ENCODE peak calls at places on chromosomes 12 and 14, in four cellular contexts. B is esophagus squamous epithelium, M is hepatocyte, S is stomach. O is an unnamed sample.

GRCh38 chr12:108955225-108955835 is 65.5 kb downstream of the SVOP start:
- DNase-seq in B (no peak), M (peak; percentile 26), S (no peak), O (peak; percentile 86)

GRCh38 chr12:52796839-52797528 is 1.1 kb upstream of the KRT3 start:
- DNase-seq in B (no peak), M (no peak), S (no peak), O (no peak)

GRCh38 chr12:72366255-72366654 is 94.1 kb downstream of the TRHDE start:
- DNase-seq in B (no peak), M (no peak), S (no peak), O (no peak)

GRCh38 chr14:90275820-90276219 is 19.5 kb downstream of the PSMC1 start:
- DNase-seq in B (no peak), M (no peak), S (no peak), O (no peak)

GRCh38 chr14:100535287-100536131 is 51.7 kb downstream of the BEGAIN start:
- DNase-seq in B (no peak), M (no peak), S (no peak), O (no peak)

GRCh38 chr12:55847033-55847432 is 4.3 kb upstream of the MMP19 start:
- DNase-seq in B (no peak), M (no peak), S (no peak), O (no peak)

GRCh38 chr14:33629721-33630287 is 321.1 kb downstream of the EGLN3 start:
- DNase-seq in B (no peak), M (no peak), S (no peak), O (no peak)

GRCh38 chr12:21800011-21800410 is 25.5 kb upstream of the KCNJ8 start:
- DNase-seq in B (no peak), M (peak; percentile 37), S (no peak), O (no peak)

GRCh38 chr12:51821423-51822260 is 26.9 kb downstream of the FIGNL2 start:
- DNase-seq in B (no peak), M (no peak), S (no peak), O (no peak)

GRCh38 chr12:123026094-123026853 is 45.8 kb downstream of the ARL6IP4 start:
- DNase-seq in B (no peak), M (no peak), S (no peak), O (no peak)

GRCh38 chr14:61178226-61179060 is 102.7 kb downstream of the TMEM30B start:
- DNase-seq in B (no peak), M (peak; percentile 29), S (no peak), O (no peak)

GRCh38 chr12:1781770-1782169 is 38.6 kb upstream of the LRTM2 start:
- DNase-seq in B (no peak), M (no peak), S (no peak), O (no peak)

GRCh38 chr12:53938276-53939140 is at the start of gene HOXC13:
- DNase-seq in B (no peak), M (peak; percentile 88), S (no peak), O (peak; percentile 97)

GRCh38 chr12:50614167-50614762 is 109.5 kb downstream of the DIP2B start:
- DNase-seq in B (no peak), M (no peak), S (no peak), O (no peak)

GRCh38 chr12:52042706-52043385 is 8.4 kb upstream of the NR4A1 start:
- DNase-seq in B (no peak), M (no peak), S (no peak), O (no peak)

GRCh38 chr14:33709286-33709685 is 241.6 kb downstream of the EGLN3 start:
- DNase-seq in B (no peak), M (no peak), S (no peak), O (no peak)

GRCh38 chr12:113439606-113440030 is 17.4 kb downstream of the SDSL start:
- DNase-seq in B (no peak), M (peak; percentile 76), S (peak; percentile 39), O (peak; percentile 78)

GRCh38 chr14:89276424-89276975 is 140.5 kb downstream of the FOXN3 start:
- DNase-seq in B (no peak), M (no peak), S (no peak), O (no peak)

GRCh38 chr14:65077318-65077717 is 25.0 kb downstream of the MAX start:
- DNase-seq in B (no peak), M (no peak), S (no peak), O (no peak)

GRCh38 chr14:31323419-31323818 is 96.9 kb downstream of the HEATR5A start:
- DNase-seq in B (no peak), M (no peak), S (no peak), O (no peak)

GRCh38 chr12:132593071-132593470 is 17.3 kb downstream of the LRCOL1 start:
- DNase-seq in B (no peak), M (no peak), S (no peak), O (no peak)

GRCh38 chr14:106039400-106039799 is 513.0 kb downstream of the TMEM121 start:
- DNase-seq in B (no peak), M (no peak), S (no peak), O (peak; percentile 52)

GRCh38 chr14:92659765-92660561 is 88.5 kb downstream of the LGMN start:
- DNase-seq in B (no peak), M (no peak), S (no peak), O (no peak)

GRCh38 chr12:122202017-122202416 is 1.5 kb upstream of the B3GNT4 start:
- DNase-seq in B (no peak), M (no peak), S (no peak), O (no peak)

GRCh38 chr12:113670742-113671141 is 199.1 kb upstream of the LHX5 start:
- DNase-seq in B (no peak), M (no peak), S (no peak), O (no peak)

GRCh38 chr14:81330619-81331122 is 69.5 kb downstream of the STON2 start:
- DNase-seq in B (no peak), M (no peak), S (no peak), O (no peak)

GRCh38 chr12:41108032-41108431 is 80.1 kb upstream of the PDZRN4 start:
- DNase-seq in B (no peak), M (peak; percentile 7), S (no peak), O (no peak)

GRCh38 chr12:1281683-1282366 is 290.8 kb downstream of the ERC1 start:
- DNase-seq in B (no peak), M (no peak), S (no peak), O (no peak)

GRCh38 chr12:126617312-126617711 is 1552.1 kb downstream of the AACS start:
- DNase-seq in B (no peak), M (no peak), S (no peak), O (peak; percentile 10)

GRCh38 chr12:79223761-79224160 is 359.2 kb downstream of the SYT1 start:
- DNase-seq in B (no peak), M (no peak), S (no peak), O (no peak)
- H3K9me3 ChIP-seq in B (peaks cover 13% of the 10 kb centered on the region), M (peaks cover 7% of the 10 kb centered on the region), S (peaks cover 30% of the 10 kb centered on the region), O (no peaks in the 10 kb centered on the region)

DNA sequence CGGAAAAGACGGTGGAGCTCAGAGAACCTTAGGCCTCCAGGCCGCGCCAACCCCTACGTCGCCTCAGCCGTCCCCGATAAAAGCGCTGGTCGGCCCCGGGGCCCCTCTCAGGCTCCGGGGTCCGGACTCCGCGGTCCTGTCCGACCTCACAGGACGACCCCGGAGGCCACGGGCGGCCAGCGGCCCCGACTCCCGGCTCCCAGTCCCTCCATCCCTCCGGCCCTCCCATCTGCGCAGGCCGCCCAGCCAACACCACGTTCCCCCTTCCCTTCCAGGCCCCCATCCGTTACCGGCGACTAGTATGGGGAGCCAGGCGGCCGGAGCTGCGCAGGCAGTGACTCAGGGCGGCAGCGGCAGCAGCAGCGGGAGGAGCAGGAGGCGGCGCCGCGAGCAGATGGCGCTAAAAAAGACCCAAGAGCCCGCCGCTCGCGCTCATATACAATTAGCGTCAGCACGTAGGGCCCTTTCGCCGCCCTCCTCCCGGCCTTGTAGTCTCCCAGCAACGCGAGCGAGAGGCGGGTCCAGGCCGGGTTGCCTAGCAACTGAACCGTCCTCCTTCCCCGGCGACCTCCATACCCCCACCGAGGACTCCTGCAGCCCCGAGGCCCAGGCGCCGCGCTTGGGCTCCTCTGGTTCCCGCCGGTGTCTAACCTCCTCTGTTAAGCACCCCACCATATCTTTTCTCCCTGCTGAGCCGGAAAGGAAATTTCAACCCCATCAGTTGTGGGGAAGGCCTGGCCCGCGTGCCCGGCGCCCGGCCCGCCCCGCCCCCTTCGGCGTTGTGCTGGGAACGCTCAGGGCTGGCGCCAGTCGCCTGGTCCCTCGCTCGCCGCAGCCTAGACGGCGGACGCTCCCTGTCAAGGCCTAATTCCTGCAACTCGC is at the start of gene NAP1L1:
- DNase-seq in B (peak; percentile 92), M (peak; percentile 98), S (peak; percentile 97), O (peak; percentile 99)
- H3K4me3 ChIP-seq in B (peak within 1 kb of the TSS; percentile 92), M (peak within 1 kb of the TSS; percentile 71), S (peak within 1 kb of the TSS; percentile 92), O (peak within 1 kb of the TSS; percentile 61)

GRCh38 chr14:68783408-68784297 is 9.2 kb downstream of the ZFP36L1 start:
- DNase-seq in B (no peak), M (peak; percentile 70), S (peak; percentile 71), O (no peak)
- H3K4me1 ChIP-seq in B (peaks cover 94% of the 10 kb centered on the region), M (peaks cover 65% of the 10 kb centered on the region), S (peaks cover 92% of the 10 kb centered on the region), O (no peaks in the 10 kb centered on the region)

DNA sequence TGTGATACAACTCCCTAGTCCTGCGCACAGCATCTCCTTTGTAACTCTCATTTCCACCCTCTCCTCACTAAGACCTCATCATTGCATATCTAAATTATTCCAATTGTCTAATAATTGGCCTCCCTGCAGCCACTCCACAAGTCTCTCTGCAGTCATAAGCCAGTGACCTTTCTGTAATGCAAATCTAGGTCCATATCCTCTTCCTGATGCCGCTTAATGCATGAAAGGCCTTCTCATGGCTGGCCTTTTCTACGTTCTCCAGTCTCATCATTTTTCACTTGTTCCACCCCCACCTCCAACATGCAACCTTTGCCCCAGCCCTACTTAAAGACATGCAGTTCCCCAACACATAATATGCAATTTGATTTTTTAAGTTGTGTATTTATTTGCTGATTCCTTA is 96.0 kb downstream of the RPAP3 start:
- DNase-seq in B (no peak), M (no peak), S (no peak), O (no peak)
- H3K9me3 ChIP-seq in B (peaks cover 32% of the 10 kb centered on the region), M (peaks cover 9% of the 10 kb centered on the region), S (peaks cover 27% of the 10 kb centered on the region), O (no peaks in the 10 kb centered on the region)

GRCh38 chr12:49543221-49543913 is 4.5 kb downstream of the KCNH3 start:
- DNase-seq in B (no peak), M (no peak), S (no peak), O (no peak)

GRCh38 chr12:49545815-49546214 is 7.0 kb downstream of the KCNH3 start:
- DNase-seq in B (no peak), M (no peak), S (no peak), O (no peak)

GRCh38 chr12:49541911-49542505 is 3.2 kb downstream of the KCNH3 start:
- DNase-seq in B (no peak), M (no peak), S (no peak), O (no peak)

GRCh38 chr12:49542592-49543160 is 3.8 kb downstream of the KCNH3 start:
- DNase-seq in B (no peak), M (no peak), S (no peak), O (no peak)

GRCh38 chr12:49543914-49544815 is 5.3 kb downstream of the KCNH3 start:
- DNase-seq in B (no peak), M (no peak), S (no peak), O (no peak)
- H3K4me3 ChIP-seq in B (no peak overlapping the region), M (no peak overlapping the region), S (no peak overlapping the region), O (no peak overlapping the region)

DNA sequence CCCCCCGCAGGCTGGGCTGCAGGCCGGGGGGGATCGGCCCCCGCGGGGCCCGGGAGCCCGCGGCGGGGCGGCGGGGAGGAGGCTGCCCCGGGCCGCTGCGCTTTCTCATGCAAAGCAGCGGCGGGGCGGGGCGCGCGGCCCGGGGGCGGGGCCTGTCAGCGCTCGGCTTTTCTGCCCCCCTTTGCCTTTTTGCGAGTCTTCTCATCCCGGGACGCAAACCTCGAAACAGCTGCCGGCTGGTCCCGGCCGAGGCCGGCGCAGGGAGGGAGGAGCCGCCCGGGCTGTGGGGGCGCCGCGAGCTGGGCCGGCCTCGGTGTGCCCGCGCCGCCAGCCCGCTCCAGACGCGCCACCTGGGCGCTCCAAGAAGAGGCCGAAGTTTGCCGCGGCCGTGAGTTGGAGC is at the start of gene FZD10:
- DNase-seq in B (no peak), M (peak; percentile 67), S (no peak), O (no peak)
- H3K4me1 ChIP-seq in B (peaks cover 72% of the 10 kb centered on the region), M (peaks cover 6% of the 10 kb centered on the region), S (peaks cover 33% of the 10 kb centered on the region), O (no peaks in the 10 kb centered on the region)

O was measured in BE2C.